ENCODE peak calls at places on chromosome 19, in seven cellular contexts. B is NCI-H187, Q is AG09309, R is amygdala, X is occipital lobe, U is amniotic stem cell, D is fibroblast of the aortic adventitia. N is an unnamed sample.
A peak's percentile ranks its signal among the peaks of the same experiment; 100 is the strongest.

GRCh38 chr19:3119782-3120380 is 16.0 kb upstream of the GNA15 start:
- DNase-seq in B (no peak), Q (no peak), R (no peak), X (no peak), U (no peak), D (no peak), N (no peak)

GRCh38 chr19:16447015-16447384 is 24.8 kb downstream of the EPS15L1 start:
- DNase-seq in B (no peak), Q (peak; percentile 49), R (no peak), X (no peak), U (peak; percentile 65), D (peak; percentile 94), N (peak; percentile 92)

GRCh38 chr19:12639901-12640613 is 26.5 kb downstream of the MAN2B1 start:
- DNase-seq in B (no peak), Q (peak; percentile 18), R (peak; percentile 71), X (peak; percentile 44), U (peak; percentile 34), D (peak; percentile 69), N (peak; percentile 69)

GRCh38 chr19:16375936-16376185 is 51.2 kb downstream of the KLF2 start:
- DNase-seq in B (no peak), Q (no peak), R (no peak), X (no peak), U (no peak), D (no peak), N (no peak)

GRCh38 chr19:55082023-55082851 is 6.6 kb downstream of the EPS8L1 start:
- DNase-seq in B (no peak), Q (no peak), R (no peak), X (no peak), U (no peak), D (peak; percentile 35), N (peak; percentile 34)

GRCh38 chr19:46660008-46660517 is 919 bp downstream of the DACT3 start:
- DNase-seq in B (no peak), Q (no peak), R (peak; percentile 43), X (no peak), U (no peak), D (peak; percentile 25), N (no peak)

GRCh38 chr19:29324717-29325116 is 111.8 kb upstream of the UQCRFS1 start:
- DNase-seq in B (no peak), Q (no peak), R (no peak), X (no peak), U (no peak), D (no peak), N (no peak)

GRCh38 chr19:19209372-19209771 is 2.4 kb upstream of the NCAN start:
- DNase-seq in B (no peak), Q (no peak), R (no peak), X (no peak), U (no peak), D (no peak), N (no peak)

GRCh38 chr19:38727306-38727867 is 16.9 kb downstream of the CAPN12 start:
- DNase-seq in B (no peak), Q (no peak), R (no peak), X (no peak), U (no peak), D (no peak), N (no peak)

GRCh38 chr19:29395712-29396414 is 129.9 kb upstream of the VSTM2B start:
- DNase-seq in B (no peak), Q (no peak), R (no peak), X (no peak), U (no peak), D (no peak), N (no peak)

GRCh38 chr19:45676851-45677263 is 8.8 kb downstream of the GIPR start:
- DNase-seq in B (no peak), Q (no peak), R (no peak), X (no peak), U (no peak), D (no peak), N (no peak)

GRCh38 chr19:18009412-18010066 is 1.6 kb downstream of the ARRDC2 start:
- DNase-seq in B (no peak), Q (no peak), R (no peak), X (no peak), U (no peak), D (no peak), N (peak; percentile 39)

GRCh38 chr19:18972851-18973250 is 31.8 kb upstream of the HOMER3 start:
- DNase-seq in B (no peak), Q (no peak), R (no peak), X (no peak), U (no peak), D (peak; percentile 36), N (no peak)

GRCh38 chr19:29105629-29106352 is 107.2 kb downstream of the UQCRFS1 start:
- DNase-seq in B (no peak), Q (no peak), R (no peak), X (no peak), U (no peak), D (no peak), N (no peak)

GRCh38 chr19:7069904-7070226 is 362 bp downstream of the ZNF557 start:
- DNase-seq in B (no peak), Q (no peak), R (no peak), X (no peak), U (no peak), D (no peak), N (no peak)

GRCh38 chr19:28864577-28865042 is 348.3 kb downstream of the UQCRFS1 start:
- DNase-seq in B (no peak), Q (peak; percentile 38), R (peak; percentile 11), X (no peak), U (no peak), D (peak; percentile 90), N (no peak)

GRCh38 chr19:13429563-13429962 is 76.7 kb downstream of the CACNA1A start:
- DNase-seq in B (no peak), Q (no peak), R (no peak), X (no peak), U (no peak), D (peak; percentile 43), N (no peak)

GRCh38 chr19:22144394-22144793 is 52.4 kb downstream of the ZNF676 start:
- DNase-seq in B (no peak), Q (no peak), R (no peak), X (no peak), U (no peak), D (peak; percentile 11), N (peak; percentile 26)

GRCh38 chr19:48290341-48290922 is 20.6 kb downstream of the ZNF114 start:
- DNase-seq in B (no peak), Q (no peak), R (no peak), X (no peak), U (peak; percentile 28), D (peak; percentile 61), N (peak; percentile 26)

GRCh38 chr19:37872383-37872782 is 34.0 kb downstream of the WDR87 start:
- DNase-seq in B (no peak), Q (no peak), R (no peak), X (no peak), U (no peak), D (no peak), N (peak; percentile 36)

GRCh38 chr19:8571006-8571411 is 6.2 kb downstream of the MYO1F start:
- DNase-seq in B (no peak), Q (no peak), R (peak; percentile 24), X (no peak), U (peak; percentile 28), D (no peak), N (peak; percentile 54)

GRCh38 chr19:42375415-42376176 is 14.5 kb downstream of the CNFN start:
- DNase-seq in B (no peak), Q (no peak), R (no peak), X (no peak), U (no peak), D (no peak), N (no peak)

GRCh38 chr19:46674416-46675178 is 13.6 kb upstream of the DACT3 start:
- DNase-seq in B (no peak), Q (no peak), R (peak; percentile 21), X (no peak), U (no peak), D (no peak), N (peak; percentile 25)

GRCh38 chr19:32862173-32862572 is 7.4 kb downstream of the SLC7A9 start:
- DNase-seq in B (no peak), Q (no peak), R (no peak), X (no peak), U (no peak), D (no peak), N (no peak)

GRCh38 chr19:33687761-33688656 is 66.3 kb downstream of the CHST8 start:
- DNase-seq in B (no peak), Q (no peak), R (no peak), X (no peak), U (no peak), D (no peak), N (no peak)

GRCh38 chr19:4493104-4493928 is 21.2 kb downstream of the HDGFL2 start:
- DNase-seq in B (no peak), Q (no peak), R (no peak), X (peak; percentile 29), U (no peak), D (no peak), N (no peak)

GRCh38 chr19:45601524-45602522 is at the start of gene GPR4:
- DNase-seq in B (no peak), Q (no peak), R (no peak), X (no peak), U (no peak), D (no peak), N (no peak)

GRCh38 chr19:11673608-11674041 is 65.1 kb downstream of the ZNF823 start:
- DNase-seq in B (peak; percentile 2), Q (peak; percentile 21), R (peak; percentile 50), X (peak; percentile 12), U (peak; percentile 23), D (peak; percentile 73), N (peak; percentile 47)

GRCh38 chr19:43651758-43652545 is 12.3 kb upstream of the CADM4 start:
- DNase-seq in B (peak; percentile 11), Q (no peak), R (peak; percentile 41), X (peak; percentile 36), U (no peak), D (peak; percentile 68), N (peak; percentile 69)

GRCh38 chr19:11767633-11768133 is 883 bp downstream of the ZNF441 start:
- DNase-seq in B (no peak), Q (no peak), R (peak; percentile 30), X (no peak), U (no peak), D (peak; percentile 38), N (peak; percentile 31)